ENCODE peak calls at places on chromosomes 4 and X, in seven cellular contexts. One of them, this sample, is unnamed.

GRCh38 chrX:101025126-101025525 is 26.8 kb downstream of the TRMT2B start:
- DNase-seq in bronchial epithelial cell: no peak
- DNase-seq in hippocampal formation: no peak
- DNase-seq in activated CD4-positive, alpha-beta memory T cell treated with anti-CD3 and anti-CD28 coated beads, Interleukin-2, amount 10 ng/mL, durations not matched to agents 7 days and 5 days: no peak
- DNase-seq in iris pigment epithelial cell: peak; percentile 32
- DNase-seq in RWPE1: no peak
- DNase-seq in cerebellum: no peak
- DNase-seq in this sample: no peak

GRCh38 chrX:10119399-10119990 is 37.3 kb upstream of the CLCN4 start:
- DNase-seq in activated CD4-positive, alpha-beta memory T cell treated with anti-CD3 and anti-CD28 coated beads, Interleukin-2, amount 10 ng/mL, durations not matched to agents 7 days and 5 days: peak; percentile 74
- DNase-seq in cerebellum: peak; percentile 59
- DNase-seq in bronchial epithelial cell: peak; percentile 65
- DNase-seq in hippocampal formation: peak; percentile 29
- DNase-seq in RWPE1: peak; percentile 20
- DNase-seq in iris pigment epithelial cell: peak; percentile 83
- DNase-seq in this sample: no peak

GRCh38 chrX:30620980-30621716 is 32.1 kb upstream of the GK start:
- DNase-seq in RWPE1: peak; percentile 64
- DNase-seq in bronchial epithelial cell: peak; percentile 82
- DNase-seq in iris pigment epithelial cell: peak; percentile 92
- DNase-seq in activated CD4-positive, alpha-beta memory T cell treated with anti-CD3 and anti-CD28 coated beads, Interleukin-2, amount 10 ng/mL, durations not matched to agents 7 days and 5 days: no peak
- DNase-seq in cerebellum: no peak
- DNase-seq in hippocampal formation: no peak
- DNase-seq in this sample: no peak

GRCh38 chr4:100022792-100023222 is 72.7 kb upstream of the H2AZ1 start:
- DNase-seq in iris pigment epithelial cell: no peak
- DNase-seq in cerebellum: no peak
- DNase-seq in bronchial epithelial cell: no peak
- DNase-seq in RWPE1: no peak
- DNase-seq in hippocampal formation: no peak
- DNase-seq in activated CD4-positive, alpha-beta memory T cell treated with anti-CD3 and anti-CD28 coated beads, Interleukin-2, amount 10 ng/mL, durations not matched to agents 7 days and 5 days: no peak
- DNase-seq in this sample: no peak

GRCh38 chr4:169774466-169775445 is 17.0 kb upstream of the HPF1 start:
- DNase-seq in bronchial epithelial cell: no peak
- DNase-seq in activated CD4-positive, alpha-beta memory T cell treated with anti-CD3 and anti-CD28 coated beads, Interleukin-2, amount 10 ng/mL, durations not matched to agents 7 days and 5 days: no peak
- DNase-seq in cerebellum: no peak
- DNase-seq in hippocampal formation: no peak
- DNase-seq in iris pigment epithelial cell: no peak
- DNase-seq in RWPE1: no peak
- DNase-seq in this sample: no peak

GRCh38 chr4:75724867-75725724 is 719 bp downstream of the USO1 start:
- DNase-seq in iris pigment epithelial cell: peak; percentile 87
- DNase-seq in hippocampal formation: peak; percentile 58
- DNase-seq in activated CD4-positive, alpha-beta memory T cell treated with anti-CD3 and anti-CD28 coated beads, Interleukin-2, amount 10 ng/mL, durations not matched to agents 7 days and 5 days: peak; percentile 65
- DNase-seq in RWPE1: peak; percentile 62
- DNase-seq in bronchial epithelial cell: peak; percentile 61
- DNase-seq in cerebellum: peak; percentile 40
- DNase-seq in this sample: peak; percentile 89

GRCh38 chr4:3805026-3805425 is 38.8 kb downstream of the ADRA2C start:
- DNase-seq in hippocampal formation: no peak
- DNase-seq in activated CD4-positive, alpha-beta memory T cell treated with anti-CD3 and anti-CD28 coated beads, Interleukin-2, amount 10 ng/mL, durations not matched to agents 7 days and 5 days: no peak
- DNase-seq in cerebellum: no peak
- DNase-seq in RWPE1: no peak
- DNase-seq in iris pigment epithelial cell: no peak
- DNase-seq in bronchial epithelial cell: no peak
- DNase-seq in this sample: no peak

GRCh38 chr4:123481034-123481433 is 84.4 kb downstream of the SPRY1 start:
- DNase-seq in cerebellum: no peak
- DNase-seq in hippocampal formation: no peak
- DNase-seq in bronchial epithelial cell: peak; percentile 97
- DNase-seq in activated CD4-positive, alpha-beta memory T cell treated with anti-CD3 and anti-CD28 coated beads, Interleukin-2, amount 10 ng/mL, durations not matched to agents 7 days and 5 days: no peak
- DNase-seq in iris pigment epithelial cell: peak; percentile 81
- DNase-seq in RWPE1: no peak
- DNase-seq in this sample: no peak

GRCh38 chrX:53795583-53795982 is 109.1 kb upstream of the HUWE1 start:
- DNase-seq in activated CD4-positive, alpha-beta memory T cell treated with anti-CD3 and anti-CD28 coated beads, Interleukin-2, amount 10 ng/mL, durations not matched to agents 7 days and 5 days: no peak
- DNase-seq in cerebellum: no peak
- DNase-seq in hippocampal formation: no peak
- DNase-seq in iris pigment epithelial cell: peak; percentile 16
- DNase-seq in bronchial epithelial cell: no peak
- DNase-seq in RWPE1: no peak
- DNase-seq in this sample: no peak

GRCh38 chrX:15988661-15989603 is 134.3 kb upstream of the AP1S2 start:
- DNase-seq in cerebellum: no peak
- DNase-seq in RWPE1: peak; percentile 20
- DNase-seq in activated CD4-positive, alpha-beta memory T cell treated with anti-CD3 and anti-CD28 coated beads, Interleukin-2, amount 10 ng/mL, durations not matched to agents 7 days and 5 days: no peak
- DNase-seq in bronchial epithelial cell: peak; percentile 56
- DNase-seq in hippocampal formation: no peak
- DNase-seq in iris pigment epithelial cell: peak; percentile 66
- DNase-seq in this sample: no peak

GRCh38 chr4:37890501-37891220 is at the start of gene TBC1D1:
- DNase-seq in activated CD4-positive, alpha-beta memory T cell treated with anti-CD3 and anti-CD28 coated beads, Interleukin-2, amount 10 ng/mL, durations not matched to agents 7 days and 5 days: peak; percentile 58
- DNase-seq in bronchial epithelial cell: no peak
- DNase-seq in iris pigment epithelial cell: no peak
- DNase-seq in hippocampal formation: peak; percentile 50
- DNase-seq in cerebellum: peak; percentile 56
- DNase-seq in RWPE1: no peak
- DNase-seq in this sample: peak; percentile 90

This sample was measured in upper lobe of right lung.